ENCODE peak calls at places on chromosomes 5 and 9, in six cellular contexts. One of them, this sample, is unnamed.

GRCh38 chr9:131773911-131774379 is 34.1 kb upstream of the RAPGEF1 start:
- DNase-seq in tibial artery: no peak
- DNase-seq in ovary: peak; percentile 20
- DNase-seq in effector memory CD8-positive, alpha-beta T cell: peak; percentile 12
- DNase-seq in GM23248: peak; percentile 78
- DNase-seq in stimulated activated naive CD8-positive, alpha-beta T cell treated with anti-CD3 and anti-CD28 coated beads, Interleukin-15, Interleukin-2, amounts not matched to agents 100 U/mL and 50 U/mL, for 24 hours: peak; percentile 47
- DNase-seq in this sample: no peak

GRCh38 chr5:69001605-69002004 is 92.2 kb upstream of the SLC30A5 start:
- DNase-seq in GM23248: no peak
- DNase-seq in ovary: no peak
- DNase-seq in tibial artery: no peak
- DNase-seq in effector memory CD8-positive, alpha-beta T cell: no peak
- DNase-seq in stimulated activated naive CD8-positive, alpha-beta T cell treated with anti-CD3 and anti-CD28 coated beads, Interleukin-15, Interleukin-2, amounts not matched to agents 100 U/mL and 50 U/mL, for 24 hours: no peak
- DNase-seq in this sample: no peak

GRCh38 chr5:57738787-57739186 is 256.2 kb upstream of the ACTBL2 start:
- DNase-seq in effector memory CD8-positive, alpha-beta T cell: no peak
- DNase-seq in ovary: no peak
- DNase-seq in GM23248: no peak
- DNase-seq in stimulated activated naive CD8-positive, alpha-beta T cell treated with anti-CD3 and anti-CD28 coated beads, Interleukin-15, Interleukin-2, amounts not matched to agents 100 U/mL and 50 U/mL, for 24 hours: no peak
- DNase-seq in tibial artery: no peak
- DNase-seq in this sample: no peak

GRCh38 chr5:122972877-122973276 is 63.6 kb downstream of the PPIC start:
- DNase-seq in GM23248: peak; percentile 73
- DNase-seq in ovary: no peak
- DNase-seq in effector memory CD8-positive, alpha-beta T cell: no peak
- DNase-seq in tibial artery: no peak
- DNase-seq in stimulated activated naive CD8-positive, alpha-beta T cell treated with anti-CD3 and anti-CD28 coated beads, Interleukin-15, Interleukin-2, amounts not matched to agents 100 U/mL and 50 U/mL, for 24 hours: no peak
- DNase-seq in this sample: no peak

GRCh38 chr9:97906236-97906831 is 16.0 kb downstream of the TRMO start:
- DNase-seq in tibial artery: no peak
- DNase-seq in effector memory CD8-positive, alpha-beta T cell: peak; percentile 31
- DNase-seq in ovary: no peak
- DNase-seq in GM23248: peak; percentile 69
- DNase-seq in stimulated activated naive CD8-positive, alpha-beta T cell treated with anti-CD3 and anti-CD28 coated beads, Interleukin-15, Interleukin-2, amounts not matched to agents 100 U/mL and 50 U/mL, for 24 hours: no peak
- DNase-seq in this sample: no peak

GRCh38 chr9:115691097-115691496 is 462.5 kb upstream of the PAPPA start:
- DNase-seq in ovary: no peak
- DNase-seq in tibial artery: no peak
- DNase-seq in GM23248: peak; percentile 98
- DNase-seq in effector memory CD8-positive, alpha-beta T cell: no peak
- DNase-seq in stimulated activated naive CD8-positive, alpha-beta T cell treated with anti-CD3 and anti-CD28 coated beads, Interleukin-15, Interleukin-2, amounts not matched to agents 100 U/mL and 50 U/mL, for 24 hours: no peak
- DNase-seq in this sample: no peak

GRCh38 chr9:108434502-108434901 is 421.3 kb downstream of the ACTL7B start:
- DNase-seq in tibial artery: no peak
- DNase-seq in effector memory CD8-positive, alpha-beta T cell: no peak
- DNase-seq in GM23248: peak; percentile 27
- DNase-seq in stimulated activated naive CD8-positive, alpha-beta T cell treated with anti-CD3 and anti-CD28 coated beads, Interleukin-15, Interleukin-2, amounts not matched to agents 100 U/mL and 50 U/mL, for 24 hours: no peak
- DNase-seq in ovary: no peak
- DNase-seq in this sample: no peak

GRCh38 chr5:35753500-35753899 is 103.2 kb upstream of the IL7R start:
- DNase-seq in GM23248: no peak
- DNase-seq in stimulated activated naive CD8-positive, alpha-beta T cell treated with anti-CD3 and anti-CD28 coated beads, Interleukin-15, Interleukin-2, amounts not matched to agents 100 U/mL and 50 U/mL, for 24 hours: no peak
- DNase-seq in tibial artery: no peak
- DNase-seq in ovary: no peak
- DNase-seq in effector memory CD8-positive, alpha-beta T cell: no peak
- DNase-seq in this sample: no peak

GRCh38 chr5:157217289-157218024 is 36.8 kb downstream of the ITK start:
- DNase-seq in tibial artery: no peak
- DNase-seq in effector memory CD8-positive, alpha-beta T cell: no peak
- DNase-seq in stimulated activated naive CD8-positive, alpha-beta T cell treated with anti-CD3 and anti-CD28 coated beads, Interleukin-15, Interleukin-2, amounts not matched to agents 100 U/mL and 50 U/mL, for 24 hours: peak; percentile 58
- DNase-seq in ovary: no peak
- DNase-seq in GM23248: no peak
- DNase-seq in this sample: no peak

GRCh38 chr9:98726735-98727134 is 18.0 kb upstream of the GABBR2 start:
- DNase-seq in GM23248: peak; percentile 75
- DNase-seq in stimulated activated naive CD8-positive, alpha-beta T cell treated with anti-CD3 and anti-CD28 coated beads, Interleukin-15, Interleukin-2, amounts not matched to agents 100 U/mL and 50 U/mL, for 24 hours: no peak
- DNase-seq in tibial artery: no peak
- DNase-seq in effector memory CD8-positive, alpha-beta T cell: no peak
- DNase-seq in ovary: no peak
- DNase-seq in this sample: no peak

GRCh38 chr9:87464110-87464991 is 33.3 kb upstream of the DAPK1 start:
- DNase-seq in GM23248: peak; percentile 57
- DNase-seq in stimulated activated naive CD8-positive, alpha-beta T cell treated with anti-CD3 and anti-CD28 coated beads, Interleukin-15, Interleukin-2, amounts not matched to agents 100 U/mL and 50 U/mL, for 24 hours: no peak
- DNase-seq in ovary: peak; percentile 47
- DNase-seq in tibial artery: no peak
- DNase-seq in effector memory CD8-positive, alpha-beta T cell: no peak
- DNase-seq in this sample: no peak

GRCh38 chr9:5848372-5848882 is 15.5 kb upstream of the ERMP1 start:
- DNase-seq in GM23248: no peak
- DNase-seq in tibial artery: no peak
- DNase-seq in stimulated activated naive CD8-positive, alpha-beta T cell treated with anti-CD3 and anti-CD28 coated beads, Interleukin-15, Interleukin-2, amounts not matched to agents 100 U/mL and 50 U/mL, for 24 hours: no peak
- DNase-seq in effector memory CD8-positive, alpha-beta T cell: no peak
- DNase-seq in ovary: no peak
- DNase-seq in this sample: no peak

GRCh38 chr9:14062449-14063187 is 251.3 kb downstream of the NFIB start:
- DNase-seq in effector memory CD8-positive, alpha-beta T cell: no peak
- DNase-seq in tibial artery: no peak
- DNase-seq in stimulated activated naive CD8-positive, alpha-beta T cell treated with anti-CD3 and anti-CD28 coated beads, Interleukin-15, Interleukin-2, amounts not matched to agents 100 U/mL and 50 U/mL, for 24 hours: no peak
- DNase-seq in GM23248: peak; percentile 73
- DNase-seq in ovary: no peak
- DNase-seq in this sample: no peak

GRCh38 chr5:81768960-81769452 is 18.1 kb upstream of the SSBP2 start:
- DNase-seq in ovary: no peak
- DNase-seq in stimulated activated naive CD8-positive, alpha-beta T cell treated with anti-CD3 and anti-CD28 coated beads, Interleukin-15, Interleukin-2, amounts not matched to agents 100 U/mL and 50 U/mL, for 24 hours: no peak
- DNase-seq in effector memory CD8-positive, alpha-beta T cell: no peak
- DNase-seq in tibial artery: no peak
- DNase-seq in GM23248: peak; percentile 94
- DNase-seq in this sample: no peak

GRCh38 chr5:73151733-73152410 is 21.1 kb upstream of the TMEM174 start:
- DNase-seq in stimulated activated naive CD8-positive, alpha-beta T cell treated with anti-CD3 and anti-CD28 coated beads, Interleukin-15, Interleukin-2, amounts not matched to agents 100 U/mL and 50 U/mL, for 24 hours: no peak
- DNase-seq in tibial artery: no peak
- DNase-seq in ovary: no peak
- DNase-seq in effector memory CD8-positive, alpha-beta T cell: no peak
- DNase-seq in GM23248: no peak
- DNase-seq in this sample: no peak

GRCh38 chr9:133975511-133975910 is 16.6 kb downstream of the VAV2 start:
- DNase-seq in stimulated activated naive CD8-positive, alpha-beta T cell treated with anti-CD3 and anti-CD28 coated beads, Interleukin-15, Interleukin-2, amounts not matched to agents 100 U/mL and 50 U/mL, for 24 hours: no peak
- DNase-seq in GM23248: no peak
- DNase-seq in ovary: no peak
- DNase-seq in effector memory CD8-positive, alpha-beta T cell: no peak
- DNase-seq in tibial artery: no peak
- DNase-seq in this sample: peak; percentile 20

GRCh38 chr5:126370796-126371718 is 52.2 kb upstream of the GRAMD2B start:
- DNase-seq in tibial artery: no peak
- DNase-seq in GM23248: peak; percentile 74
- DNase-seq in stimulated activated naive CD8-positive, alpha-beta T cell treated with anti-CD3 and anti-CD28 coated beads, Interleukin-15, Interleukin-2, amounts not matched to agents 100 U/mL and 50 U/mL, for 24 hours: no peak
- DNase-seq in ovary: no peak
- DNase-seq in effector memory CD8-positive, alpha-beta T cell: no peak
- DNase-seq in this sample: no peak

GRCh38 chr5:68375540-68375939 is 160.0 kb downstream of the PIK3R1 start:
- DNase-seq in tibial artery: no peak
- DNase-seq in GM23248: no peak
- DNase-seq in stimulated activated naive CD8-positive, alpha-beta T cell treated with anti-CD3 and anti-CD28 coated beads, Interleukin-15, Interleukin-2, amounts not matched to agents 100 U/mL and 50 U/mL, for 24 hours: no peak
- DNase-seq in ovary: no peak
- DNase-seq in effector memory CD8-positive, alpha-beta T cell: no peak
- DNase-seq in this sample: no peak

GRCh38 chr5:109455598-109456096 is 45.9 kb upstream of the PJA2 start:
- DNase-seq in tibial artery: peak; percentile 82
- DNase-seq in GM23248: peak; percentile 98
- DNase-seq in stimulated activated naive CD8-positive, alpha-beta T cell treated with anti-CD3 and anti-CD28 coated beads, Interleukin-15, Interleukin-2, amounts not matched to agents 100 U/mL and 50 U/mL, for 24 hours: no peak
- DNase-seq in ovary: peak; percentile 18
- DNase-seq in effector memory CD8-positive, alpha-beta T cell: no peak
- DNase-seq in this sample: no peak

GRCh38 chr9:3434594-3434993 is 91.2 kb downstream of the RFX3 start:
- DNase-seq in GM23248: peak; percentile 72
- DNase-seq in ovary: no peak
- DNase-seq in effector memory CD8-positive, alpha-beta T cell: no peak
- DNase-seq in stimulated activated naive CD8-positive, alpha-beta T cell treated with anti-CD3 and anti-CD28 coated beads, Interleukin-15, Interleukin-2, amounts not matched to agents 100 U/mL and 50 U/mL, for 24 hours: no peak
- DNase-seq in tibial artery: no peak
- DNase-seq in this sample: no peak

GRCh38 chr9:113992276-113992951 is 85.7 kb downstream of the AMBP start:
- DNase-seq in stimulated activated naive CD8-positive, alpha-beta T cell treated with anti-CD3 and anti-CD28 coated beads, Interleukin-15, Interleukin-2, amounts not matched to agents 100 U/mL and 50 U/mL, for 24 hours: no peak
- DNase-seq in ovary: no peak
- DNase-seq in tibial artery: peak; percentile 85
- DNase-seq in effector memory CD8-positive, alpha-beta T cell: no peak
- DNase-seq in GM23248: no peak
- DNase-seq in this sample: no peak

GRCh38 chr9:89435315-89435823 is 62.5 kb downstream of the SEMA4D start:
- DNase-seq in GM23248: no peak
- DNase-seq in stimulated activated naive CD8-positive, alpha-beta T cell treated with anti-CD3 and anti-CD28 coated beads, Interleukin-15, Interleukin-2, amounts not matched to agents 100 U/mL and 50 U/mL, for 24 hours: no peak
- DNase-seq in tibial artery: no peak
- DNase-seq in ovary: no peak
- DNase-seq in effector memory CD8-positive, alpha-beta T cell: no peak
- DNase-seq in this sample: peak; percentile 83

GRCh38 chr5:125719681-125720676 is 703.2 kb upstream of the GRAMD2B start:
- DNase-seq in GM23248: no peak
- DNase-seq in tibial artery: no peak
- DNase-seq in ovary: no peak
- DNase-seq in effector memory CD8-positive, alpha-beta T cell: no peak
- DNase-seq in stimulated activated naive CD8-positive, alpha-beta T cell treated with anti-CD3 and anti-CD28 coated beads, Interleukin-15, Interleukin-2, amounts not matched to agents 100 U/mL and 50 U/mL, for 24 hours: no peak
- DNase-seq in this sample: no peak

GRCh38 chr5:71747182-71747581 is 28.1 kb downstream of the CARTPT start:
- DNase-seq in ovary: no peak
- DNase-seq in tibial artery: no peak
- DNase-seq in GM23248: no peak
- DNase-seq in effector memory CD8-positive, alpha-beta T cell: no peak
- DNase-seq in stimulated activated naive CD8-positive, alpha-beta T cell treated with anti-CD3 and anti-CD28 coated beads, Interleukin-15, Interleukin-2, amounts not matched to agents 100 U/mL and 50 U/mL, for 24 hours: no peak
- DNase-seq in this sample: no peak

GRCh38 chr5:94776167-94776566 is 157.7 kb downstream of the SLF1 start:
- DNase-seq in stimulated activated naive CD8-positive, alpha-beta T cell treated with anti-CD3 and anti-CD28 coated beads, Interleukin-15, Interleukin-2, amounts not matched to agents 100 U/mL and 50 U/mL, for 24 hours: no peak
- DNase-seq in ovary: no peak
- DNase-seq in GM23248: peak; percentile 70
- DNase-seq in tibial artery: no peak
- DNase-seq in effector memory CD8-positive, alpha-beta T cell: no peak
- DNase-seq in this sample: no peak

GRCh38 chr5:56090793-56091460 is 96.2 kb upstream of the IL6ST start:
- DNase-seq in stimulated activated naive CD8-positive, alpha-beta T cell treated with anti-CD3 and anti-CD28 coated beads, Interleukin-15, Interleukin-2, amounts not matched to agents 100 U/mL and 50 U/mL, for 24 hours: no peak
- DNase-seq in ovary: no peak
- DNase-seq in tibial artery: no peak
- DNase-seq in GM23248: no peak
- DNase-seq in effector memory CD8-positive, alpha-beta T cell: no peak
- DNase-seq in this sample: no peak

GRCh38 chr9:78788101-78788500 is 491.2 kb downstream of the PSAT1 start:
- DNase-seq in GM23248: peak; percentile 61
- DNase-seq in stimulated activated naive CD8-positive, alpha-beta T cell treated with anti-CD3 and anti-CD28 coated beads, Interleukin-15, Interleukin-2, amounts not matched to agents 100 U/mL and 50 U/mL, for 24 hours: no peak
- DNase-seq in effector memory CD8-positive, alpha-beta T cell: no peak
- DNase-seq in ovary: no peak
- DNase-seq in tibial artery: no peak
- DNase-seq in this sample: no peak

GRCh38 chr5:62547929-62548678 is 30.5 kb upstream of the LRRC70 start:
- DNase-seq in GM23248: no peak
- DNase-seq in stimulated activated naive CD8-positive, alpha-beta T cell treated with anti-CD3 and anti-CD28 coated beads, Interleukin-15, Interleukin-2, amounts not matched to agents 100 U/mL and 50 U/mL, for 24 hours: no peak
- DNase-seq in tibial artery: no peak
- DNase-seq in effector memory CD8-positive, alpha-beta T cell: no peak
- DNase-seq in ovary: no peak
- DNase-seq in this sample: no peak

GRCh38 chr5:139417214-139417613 is 13.3 kb upstream of the SPATA24 start:
- DNase-seq in effector memory CD8-positive, alpha-beta T cell: no peak
- DNase-seq in tibial artery: peak; percentile 82
- DNase-seq in ovary: no peak
- DNase-seq in stimulated activated naive CD8-positive, alpha-beta T cell treated with anti-CD3 and anti-CD28 coated beads, Interleukin-15, Interleukin-2, amounts not matched to agents 100 U/mL and 50 U/mL, for 24 hours: no peak
- DNase-seq in GM23248: no peak
- DNase-seq in this sample: no peak

GRCh38 chr5:144198386-144198785 is 27.7 kb downstream of the KCTD16 start:
- DNase-seq in GM23248: peak; percentile 46
- DNase-seq in effector memory CD8-positive, alpha-beta T cell: no peak
- DNase-seq in tibial artery: no peak
- DNase-seq in stimulated activated naive CD8-positive, alpha-beta T cell treated with anti-CD3 and anti-CD28 coated beads, Interleukin-15, Interleukin-2, amounts not matched to agents 100 U/mL and 50 U/mL, for 24 hours: no peak
- DNase-seq in ovary: no peak
- DNase-seq in this sample: no peak

GRCh38 chr9:101028346-101029299 is at the start of gene PLPPR1:
- DNase-seq in ovary: no peak
- DNase-seq in effector memory CD8-positive, alpha-beta T cell: no peak
- DNase-seq in tibial artery: no peak
- DNase-seq in GM23248: peak; percentile 47
- DNase-seq in stimulated activated naive CD8-positive, alpha-beta T cell treated with anti-CD3 and anti-CD28 coated beads, Interleukin-15, Interleukin-2, amounts not matched to agents 100 U/mL and 50 U/mL, for 24 hours: no peak
- DNase-seq in this sample: peak; percentile 76

GRCh38 chr5:127933348-127933747 is 150.2 kb upstream of the SLC12A2 start:
- DNase-seq in ovary: no peak
- DNase-seq in stimulated activated naive CD8-positive, alpha-beta T cell treated with anti-CD3 and anti-CD28 coated beads, Interleukin-15, Interleukin-2, amounts not matched to agents 100 U/mL and 50 U/mL, for 24 hours: no peak
- DNase-seq in effector memory CD8-positive, alpha-beta T cell: no peak
- DNase-seq in GM23248: no peak
- DNase-seq in tibial artery: no peak
- DNase-seq in this sample: no peak

GRCh38 chr9:71691036-71691435 is 77.3 kb downstream of the CEMIP2 start:
- DNase-seq in tibial artery: no peak
- DNase-seq in effector memory CD8-positive, alpha-beta T cell: no peak
- DNase-seq in ovary: no peak
- DNase-seq in GM23248: no peak
- DNase-seq in stimulated activated naive CD8-positive, alpha-beta T cell treated with anti-CD3 and anti-CD28 coated beads, Interleukin-15, Interleukin-2, amounts not matched to agents 100 U/mL and 50 U/mL, for 24 hours: no peak
- DNase-seq in this sample: no peak

GRCh38 chr9:127921592-127922120 is 4.8 kb upstream of the ST6GALNAC4 start:
- DNase-seq in ovary: peak; percentile 80
- DNase-seq in tibial artery: no peak
- DNase-seq in stimulated activated naive CD8-positive, alpha-beta T cell treated with anti-CD3 and anti-CD28 coated beads, Interleukin-15, Interleukin-2, amounts not matched to agents 100 U/mL and 50 U/mL, for 24 hours: peak; percentile 84
- DNase-seq in effector memory CD8-positive, alpha-beta T cell: peak; percentile 86
- DNase-seq in GM23248: peak; percentile 71
- DNase-seq in this sample: peak; percentile 93

This sample was measured in left lung.